ENCODE peak calls at places on chromosomes 13 and 19, in four cellular contexts. W is IMR-90, Z is GM12878, R is tibial nerve. U is an unnamed sample.

GRCh38 chr19:38268539-38268938 is 4.2 kb downstream of the SPINT2 start:
- DNase-seq in W (no peak), Z (no peak), R (no peak), U (no peak)

GRCh38 chr13:50006426-50007135 is 8.7 kb upstream of the KCNRG start:
- DNase-seq in W (peak; percentile 55), Z (no peak), R (no peak), U (no peak)

GRCh38 chr19:55189424-55189823 is 9.3 kb upstream of the SYT5 start:
- DNase-seq in W (peak; percentile 95), Z (no peak), R (no peak), U (peak; percentile 99)

GRCh38 chr13:75757336-75757735 is 121.2 kb downstream of the LMO7 start:
- DNase-seq in W (no peak), Z (no peak), R (no peak), U (no peak)

GRCh38 chr13:30133554-30133912 is 173.8 kb downstream of the KATNAL1 start:
- DNase-seq in W (no peak), Z (no peak), R (no peak), U (no peak)

GRCh38 chr19:33724723-33725060 is 72.0 kb upstream of the KCTD15 start:
- DNase-seq in W (no peak), Z (no peak), R (no peak), U (no peak)

GRCh38 chr13:36875431-36875830 is 44.6 kb downstream of the SMAD9 start:
- DNase-seq in W (peak; percentile 19), Z (no peak), R (no peak), U (no peak)

GRCh38 chr13:30078059-30078458 is 227.6 kb upstream of the UBL3 start:
- DNase-seq in W (no peak), Z (no peak), R (no peak), U (no peak)

GRCh38 chr13:114067886-114068722 is 64.3 kb downstream of the RASA3 start:
- DNase-seq in W (no peak), Z (no peak), R (no peak), U (no peak)

GRCh38 chr19:42426643-42427042 is 545 bp downstream of the LIPE start:
- DNase-seq in W (no peak), Z (no peak), R (no peak), U (no peak)

GRCh38 chr13:93775507-93776108 is 549.0 kb downstream of the GPC6 start:
- DNase-seq in W (peak; percentile 85), Z (no peak), R (no peak), U (peak; percentile 9)

GRCh38 chr13:30463820-30464495 is 1.8 kb downstream of the HMGB1 start:
- DNase-seq in W (peak; percentile 50), Z (no peak), R (peak; percentile 50), U (peak; percentile 53)

GRCh38 chr13:73228546-73228945 is 169.7 kb downstream of the KLF5 start:
- DNase-seq in W (peak; percentile 28), Z (no peak), R (no peak), U (peak; percentile 40)

DNA sequence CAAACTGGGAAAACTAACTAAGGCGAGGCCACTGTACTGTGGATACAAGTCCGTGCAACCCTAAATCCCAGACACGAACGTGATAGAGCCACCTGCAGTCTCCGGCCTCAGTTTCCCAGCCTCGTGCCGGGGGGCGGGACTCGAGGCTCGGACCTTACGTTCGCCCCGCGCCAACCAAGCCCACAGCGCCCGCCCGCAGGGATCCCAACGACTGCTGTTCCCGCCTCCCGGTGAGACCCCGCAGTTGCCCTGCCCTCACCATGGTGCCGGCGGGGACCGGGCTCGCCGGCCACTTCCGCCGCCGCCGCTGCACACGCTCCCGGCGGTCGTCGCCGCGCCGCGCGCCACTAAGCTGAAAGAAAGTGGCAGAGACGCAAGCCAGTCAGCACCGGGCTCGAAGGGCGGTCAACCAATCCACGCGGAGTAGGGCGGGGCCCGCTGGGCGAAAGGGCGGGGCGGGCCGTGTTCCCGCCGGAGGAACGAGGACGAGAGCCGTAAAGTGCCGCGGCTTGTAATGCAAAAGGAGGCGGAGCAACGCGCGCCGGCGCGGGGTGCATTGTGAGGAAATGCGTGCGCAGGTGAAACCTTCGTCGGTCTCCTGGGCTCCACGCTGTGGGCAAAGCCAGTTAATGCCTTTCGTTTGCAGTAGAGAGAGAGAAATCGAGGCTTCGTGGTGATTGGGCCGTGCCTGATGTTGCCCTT is at the start of gene LSM4:
- DNase-seq in W (peak; percentile 95), Z (peak; percentile 96), R (peak; percentile 96), U (peak; percentile 92)
- TF ChIP-seq CTCF in W (peak; percentile 44), Z (peak; percentile 55), R (no peak), U (peak; percentile 74)

GRCh38 chr19:44164673-44165512 is at the start of gene ZNF226:
- DNase-seq in W (peak; percentile 99), Z (peak; percentile 96), R (peak; percentile 86), U (peak; percentile 98)
- TF ChIP-seq CTCF in W (no peak), Z (no peak), R (no peak), U (no peak)

GRCh38 chr19:16327501-16327900 is 2.9 kb downstream of the KLF2 start:
- DNase-seq in W (no peak), Z (no peak), R (no peak), U (no peak)

GRCh38 chr19:16330368-16330801 is 5.8 kb downstream of the KLF2 start:
- DNase-seq in W (peak; percentile 90), Z (no peak), R (no peak), U (peak; percentile 93)

GRCh38 chr19:16327131-16327450 is 2.5 kb downstream of the KLF2 start:
- DNase-seq in W (no peak), Z (no peak), R (no peak), U (no peak)

GRCh38 chr19:16327911-16328823 is 3.5 kb downstream of the KLF2 start:
- DNase-seq in W (peak; percentile 86), Z (no peak), R (peak; percentile 92), U (peak; percentile 77)

DNA sequence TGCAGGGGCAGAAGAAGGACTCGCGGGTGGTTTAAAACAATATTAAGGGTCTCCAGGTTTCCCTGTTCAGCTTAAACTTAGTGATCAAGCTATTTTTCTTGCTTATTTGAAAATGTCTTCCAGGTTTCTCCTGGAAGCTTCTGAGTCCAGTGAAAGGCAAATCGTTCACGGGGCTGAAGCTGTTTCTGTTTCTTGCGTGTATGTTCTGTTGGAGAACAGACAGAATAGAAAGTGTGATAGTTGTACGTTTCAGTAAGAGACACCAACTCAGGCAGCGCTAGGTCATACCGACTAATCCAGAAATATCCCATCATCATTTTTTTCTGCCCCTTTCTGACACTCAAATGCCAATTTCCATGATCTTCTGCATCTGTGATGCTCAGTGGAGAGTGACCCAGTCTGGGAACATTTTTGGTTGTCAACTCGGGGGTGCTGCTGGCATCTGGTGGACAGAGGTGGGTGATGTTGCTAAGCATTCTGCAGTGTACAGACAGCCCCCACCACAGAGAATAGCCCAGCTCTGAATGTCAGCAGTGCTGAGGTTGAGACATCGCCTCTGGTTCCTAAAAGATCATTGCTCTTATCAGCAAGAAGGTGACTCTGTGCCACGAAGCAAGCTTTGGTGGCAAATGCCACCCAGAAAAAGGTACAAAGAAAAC is 4.3 kb downstream of the KLF2 start:
- DNase-seq in W (peak; percentile 49), Z (no peak), R (no peak), U (no peak)
- TF ChIP-seq CTCF in W (no peak), Z (peak; percentile 8), R (no peak), U (no peak)

GRCh38 chr13:77001540-77001939 is 9.7 kb downstream of the CLN5 start:
- DNase-seq in W (no peak), Z (no peak), R (no peak), U (no peak)
- TF ChIP-seq CTCF in W (no peak), Z (no peak), R (no peak), U (no peak)

DNA sequence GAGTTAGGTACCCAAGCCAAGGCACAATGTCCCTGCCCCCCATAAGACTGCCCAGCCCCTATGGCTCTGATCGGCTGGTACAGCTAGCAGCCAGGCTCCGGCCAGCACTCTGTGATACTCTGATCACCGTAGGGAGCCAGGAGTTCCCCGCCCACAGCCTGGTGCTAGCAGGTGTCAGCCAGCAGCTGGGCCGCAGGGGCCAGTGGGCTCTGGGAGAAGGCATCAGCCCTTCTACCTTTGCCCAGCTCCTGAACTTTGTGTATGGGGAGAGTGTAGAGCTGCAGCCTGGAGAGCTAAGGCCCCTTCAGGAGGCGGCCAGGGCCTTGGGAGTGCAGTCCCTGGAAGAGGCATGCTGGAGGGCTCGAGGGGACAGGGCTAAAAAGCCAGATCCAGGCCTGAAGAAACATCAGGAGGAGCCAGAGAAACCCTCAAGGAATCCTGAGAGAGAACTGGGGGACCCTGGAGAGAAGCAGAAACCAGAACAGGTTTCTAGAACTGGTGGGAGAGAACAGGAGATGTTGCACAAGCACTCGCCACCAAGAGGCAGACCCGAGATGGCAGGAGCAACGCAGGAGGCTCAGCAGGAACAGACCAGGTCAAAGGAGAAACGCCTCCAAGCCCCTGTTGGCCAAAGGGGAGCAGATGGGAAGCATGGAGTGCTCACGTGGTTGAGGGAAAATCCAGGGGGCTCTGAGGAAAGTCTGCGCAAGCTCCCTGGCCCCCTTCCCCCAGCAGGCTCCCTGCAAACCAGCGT is 3.0 kb upstream of the KMT2B start:
- DNase-seq in W (no peak), Z (no peak), R (no peak), U (no peak)
- TF ChIP-seq CTCF in W (no peak), Z (peak; percentile 36), R (no peak), U (no peak)

DNA sequence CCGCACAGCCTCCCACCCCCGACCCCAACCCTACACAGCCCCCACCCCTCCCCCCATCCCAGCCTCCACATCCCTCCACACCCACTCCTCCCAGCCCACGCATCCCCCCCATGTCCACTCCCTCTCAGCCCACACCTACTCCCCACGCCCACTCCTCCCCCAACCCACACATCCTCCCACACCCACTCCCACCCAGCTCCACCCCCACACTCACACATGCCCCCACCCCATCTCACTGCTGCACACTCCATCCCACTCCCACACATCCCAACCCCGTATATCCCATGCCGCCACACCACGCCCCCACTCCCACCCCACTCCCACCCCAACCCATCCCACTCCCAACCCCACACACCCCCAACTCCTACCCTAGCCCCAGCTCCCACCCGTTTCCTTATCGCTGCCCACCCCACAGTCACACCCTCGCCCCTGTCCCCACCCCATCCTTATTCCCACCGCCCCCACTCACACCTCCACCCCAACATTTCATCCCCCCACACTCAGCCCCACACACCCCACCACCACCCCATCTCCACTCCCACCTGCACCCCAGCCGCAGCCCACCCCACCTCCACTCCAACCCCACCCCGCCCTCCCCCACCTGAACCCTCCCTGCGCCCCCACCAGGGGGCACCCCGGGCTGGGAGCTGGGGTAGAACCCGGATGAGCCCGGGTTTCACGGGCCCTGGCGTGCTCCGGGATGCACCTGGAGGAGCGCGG is 809 bp downstream of the TDRD12 start:
- DNase-seq in W (no peak), Z (no peak), R (no peak), U (no peak)
- TF ChIP-seq CTCF in W (no peak), Z (no peak), R (no peak), U (no peak)

GRCh38 chr19:10508707-10509106 is 5.6 kb upstream of the KEAP1 start:
- DNase-seq in W (peak; percentile 28), Z (no peak), R (no peak), U (peak; percentile 53)

GRCh38 chr19:10508036-10508435 is 4.9 kb upstream of the KEAP1 start:
- DNase-seq in W (no peak), Z (no peak), R (no peak), U (no peak)

GRCh38 chr19:10513223-10513622 is 4.0 kb downstream of the S1PR5 start:
- DNase-seq in W (no peak), Z (no peak), R (no peak), U (no peak)

GRCh38 chr19:10514211-10515145 is 2.8 kb downstream of the S1PR5 start:
- DNase-seq in W (no peak), Z (no peak), R (no peak), U (no peak)

DNA sequence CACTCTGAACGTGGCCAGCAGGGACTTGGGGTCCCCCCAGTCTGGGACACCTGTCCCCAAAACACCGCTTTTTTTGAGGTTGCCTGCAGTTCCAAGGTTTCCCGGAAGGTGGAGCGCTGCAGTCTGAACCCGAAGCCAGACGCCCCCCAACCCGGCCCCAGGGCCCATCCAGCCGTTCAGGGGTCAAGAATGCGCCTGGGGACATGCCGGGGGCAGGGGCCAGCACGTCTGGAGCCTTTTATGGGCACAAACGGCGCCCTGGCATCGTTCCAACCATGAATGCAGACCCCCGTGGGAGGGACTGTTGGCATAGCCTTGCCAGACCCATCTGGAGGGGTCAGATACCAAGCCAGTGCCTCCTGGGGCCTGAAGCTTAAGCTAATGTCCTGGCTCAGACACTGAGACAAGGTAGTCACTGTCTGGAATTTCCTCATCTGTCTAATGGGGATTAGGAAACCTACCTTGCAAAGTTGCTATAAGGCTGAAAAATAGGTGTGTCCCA is 6.9 kb downstream of the S1PR5 start:
- DNase-seq in W (no peak), Z (no peak), R (no peak), U (peak; percentile 84)
- TF ChIP-seq CTCF in W (peak; percentile 47), Z (peak; percentile 55), R (peak; percentile 69), U (peak; percentile 60)